ENCODE peak calls at places on chromosomes 4 and X, in seven cellular contexts. S, B, W, Z, P, U and E are unnamed samples.

GRCh38 chr4:141567326-141567915 is 69.0 kb upstream of the IL15 start:
- DNase-seq in B (no peak), U (no peak), S (no peak), P (no peak), Z (no peak), W (no peak), E (no peak)

GRCh38 chrX:93354651-93355050 is 318.7 kb downstream of the NAP1L3 start:
- DNase-seq in B (no peak), U (no peak), Z (no peak), W (no peak), S (no peak), P (no peak), E (no peak)

GRCh38 chrX:120790118-120790517 is 85.5 kb downstream of the CT47B1 start:
- DNase-seq in U (peak), B (peak), S (peak), P (no peak), W (peak), Z (no peak), E (peak)

GRCh38 chrX:40544343-40545250 is 36.2 kb upstream of the ATP6AP2 start:
- DNase-seq in P (no peak), U (peak), S (no peak), Z (no peak), B (peak), W (no peak), E (no peak)

GRCh38 chr4:74483226-74483911 is 38.4 kb downstream of the AREG start:
- DNase-seq in P (no peak), B (no peak), Z (no peak), S (no peak), W (no peak), U (no peak), E (no peak)

GRCh38 chrX:74420194-74421035 is 878 bp upstream of the SLC16A2 start:
- DNase-seq in P (peak), W (peak), S (no peak), U (no peak), B (no peak), Z (peak), E (peak)

GRCh38 chr4:5773271-5773555 is 62.2 kb downstream of the EVC start:
- DNase-seq in B (no peak), W (no peak), S (no peak), U (no peak), Z (no peak), P (peak), E (no peak)

GRCh38 chr4:3440979-3441500 is 728 bp upstream of the HGFAC start:
- DNase-seq in W (no peak), U (peak), Z (no peak), P (no peak), B (no peak), S (no peak), E (peak)

GRCh38 chr4:102678695-102679335 is 82.0 kb downstream of the MANBA start:
- DNase-seq in P (no peak), S (no peak), Z (no peak), W (no peak), U (no peak), B (no peak), E (no peak)

GRCh38 chr4:184540307-184540706 is 66.0 kb upstream of the IRF2 start:
- DNase-seq in S (no peak), B (no peak), U (no peak), Z (no peak), P (no peak), W (no peak), E (no peak)

GRCh38 chrX:45515262-45516215 is 314.9 kb upstream of the DIPK2B start:
- DNase-seq in W (peak), U (peak), P (no peak), Z (peak), S (peak), B (peak), E (peak)

GRCh38 chr4:84691170-84691691 is 108.3 kb downstream of the CDS1 start:
- DNase-seq in S (peak), P (no peak), Z (no peak), B (no peak), W (peak), U (peak), E (peak)

GRCh38 chr4:88359558-88359957 is 19.1 kb upstream of the HERC6 start:
- DNase-seq in Z (no peak), S (no peak), U (no peak), W (no peak), P (peak), B (no peak), E (no peak)

GRCh38 chr4:82561745-82562552 is at the start of gene TMEM150C:
- DNase-seq in P (peak), B (no peak), U (no peak), Z (peak), W (peak), S (no peak), E (peak)

GRCh38 chr4:133320576-133321170 is 171.6 kb downstream of the PCDH10 start:
- DNase-seq in P (no peak), S (peak), Z (no peak), U (peak), W (peak), B (peak), E (peak)

GRCh38 chr4:163863082-163863481 is 368.6 kb downstream of the TMA16 start:
- DNase-seq in B (no peak), U (no peak), Z (no peak), S (no peak), W (no peak), P (no peak), E (no peak)

GRCh38 chrX:30893206-30893605 is 4.2 kb upstream of the TAB3 start:
- DNase-seq in P (no peak), W (no peak), U (no peak), S (no peak), Z (no peak), B (no peak), E (no peak)

GRCh38 chr4:140309124-140309870 is 64.1 kb upstream of the SCOC start:
- DNase-seq in S (no peak), W (no peak), Z (peak), P (no peak), U (no peak), B (no peak), E (no peak)

GRCh38 chrX:39443240-39443639 is 642.0 kb downstream of the MID1IP1 start:
- DNase-seq in S (no peak), U (no peak), Z (no peak), B (no peak), W (no peak), P (no peak), E (no peak)

GRCh38 chrX:40077176-40077575 is 20.6 kb downstream of the BCOR start:
- DNase-seq in Z (no peak), W (no peak), B (no peak), P (no peak), U (no peak), S (no peak), E (no peak)

GRCh38 chr4:36399762-36400353 is 118.4 kb downstream of the DTHD1 start:
- DNase-seq in P (no peak), W (no peak), S (no peak), U (no peak), Z (peak), B (peak), E (peak)

GRCh38 chrX:40107291-40108083 is 9.7 kb upstream of the BCOR start:
- DNase-seq in U (no peak), Z (no peak), W (peak), P (peak), B (no peak), S (peak), E (peak)

GRCh38 chrX:47637546-47638195 is 7.9 kb upstream of the CFP start:
- DNase-seq in Z (peak), U (no peak), P (no peak), S (no peak), W (no peak), B (no peak), E (no peak)

GRCh38 chrX:84188320-84188834 is 378 bp upstream of the RPS6KA6 start:
- DNase-seq in Z (peak), W (peak), S (no peak), U (no peak), B (no peak), P (peak), E (no peak)

GRCh38 chrX:47191331-47191730 is 2.3 kb upstream of the UBA1 start:
- DNase-seq in B (no peak), W (no peak), Z (peak), U (no peak), P (peak), S (peak), E (peak)

GRCh38 chr4:132530846-132531245 is 618.2 kb upstream of the PCDH10 start:
- DNase-seq in S (no peak), U (no peak), Z (no peak), P (no peak), B (no peak), W (no peak), E (no peak)

GRCh38 chrX:107716045-107716684 is 59.4 kb downstream of the TSC22D3 start:
- DNase-seq in U (no peak), W (peak), P (no peak), S (no peak), Z (peak), B (no peak), E (peak)

GRCh38 chr4:30536231-30536630 is 183.9 kb upstream of the PCDH7 start:
- DNase-seq in S (no peak), U (no peak), P (no peak), B (no peak), W (no peak), Z (no peak), E (no peak)

GRCh38 chrX:24298191-24298590 is 15.7 kb downstream of the SUPT20HL2 start:
- DNase-seq in B (no peak), S (no peak), W (no peak), Z (no peak), P (no peak), U (no peak), E (no peak)

GRCh38 chr4:83272900-83273299 is 11.7 kb downstream of the COQ2 start:
- DNase-seq in S (no peak), B (no peak), P (no peak), Z (no peak), U (no peak), W (no peak), E (peak)

GRCh38 chrX:38262715-38263620 is 42.3 kb upstream of the SRPX start:
- DNase-seq in P (no peak), B (no peak), Z (no peak), U (no peak), W (no peak), S (no peak), E (no peak)

GRCh38 chrX:9928083-9928482 is 39.1 kb upstream of the CLDN34 start:
- DNase-seq in S (no peak), P (peak), U (no peak), Z (peak), B (no peak), W (no peak), E (no peak)

GRCh38 chrX:96372313-96373046 is 312.2 kb upstream of the DIAPH2 start:
- DNase-seq in S (peak), P (no peak), U (no peak), Z (no peak), W (peak), B (peak), E (peak)

GRCh38 chr4:183588169-183588675 is 70.8 kb downstream of the RWDD4 start:
- DNase-seq in P (no peak), B (no peak), U (no peak), S (no peak), W (no peak), Z (no peak), E (no peak)

GRCh38 chr4:15936495-15936894 is 2.0 kb downstream of the FGFBP1 start:
- DNase-seq in B (no peak), S (no peak), P (no peak), W (no peak), U (no peak), Z (no peak), E (no peak)

GRCh38 chrX:30488092-30488491 is 89.5 kb downstream of the TASL start:
- DNase-seq in B (no peak), P (no peak), Z (no peak), S (peak), U (no peak), W (peak), E (peak)

GRCh38 chr4:174538123-174538875 is 16.0 kb upstream of the HPGD start:
- DNase-seq in B (peak), Z (no peak), P (no peak), S (no peak), W (no peak), U (peak), E (no peak)

GRCh38 chrX:15566244-15566643 is 34.5 kb downstream of the ACE2 start:
- DNase-seq in B (no peak), U (no peak), P (no peak), S (no peak), Z (no peak), W (no peak), E (no peak)

GRCh38 chrX:15563056-15563455 is 37.7 kb downstream of the ACE2 start:
- DNase-seq in Z (no peak), U (no peak), S (no peak), W (no peak), P (no peak), B (no peak), E (no peak)

GRCh38 chrX:15567267-15567666 is 33.5 kb downstream of the ACE2 start:
- DNase-seq in W (no peak), U (no peak), P (no peak), S (no peak), Z (no peak), B (no peak), E (no peak)

GRCh38 chrX:15567886-15568616 is 32.7 kb downstream of the ACE2 start:
- DNase-seq in W (no peak), P (no peak), S (no peak), Z (no peak), U (no peak), B (peak), E (no peak)

GRCh38 chrX:15564981-15565579 is 35.7 kb downstream of the ACE2 start:
- DNase-seq in P (peak), U (peak), W (peak), B (peak), S (peak), Z (peak), E (peak)
- TF ChIP-seq MAX in P (no peak), U (no peak), W (no peak), B (no peak), S (no peak), Z (no peak), E (no peak)

DNA sequence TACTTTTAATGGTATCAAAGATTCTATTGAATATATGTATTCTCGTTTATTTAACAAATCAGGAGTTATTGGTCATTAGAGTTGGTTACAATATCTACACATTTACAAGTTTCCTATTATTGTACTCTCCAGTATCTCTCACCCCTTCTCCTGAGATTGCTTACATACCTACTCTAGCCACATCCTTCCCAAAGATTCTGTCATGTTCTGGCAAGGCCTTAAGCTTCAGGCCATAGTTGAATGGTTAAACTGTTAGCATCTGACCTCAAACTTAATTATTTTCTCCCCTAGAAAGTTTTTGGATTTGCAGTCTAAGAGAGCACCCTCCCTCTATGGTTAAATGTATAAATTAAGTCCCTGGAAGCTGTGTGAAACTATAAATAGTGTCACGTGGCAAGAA is 784.2 kb downstream of the GLUD2 start:
- DNase-seq in W (no peak), P (no peak), Z (no peak), U (no peak), S (no peak), B (no peak), E (no peak)
- TF ChIP-seq MAX in W (no peak), P (no peak), Z (no peak), U (no peak), S (no peak), B (no peak), E (no peak)

GRCh38 chrX:154051210-154051810 is 31.6 kb upstream of the IRAK1 start:
- DNase-seq in P (peak), U (peak), W (peak), Z (peak), B (peak), S (peak), E (peak)
- TF ChIP-seq MAX in P (no peak), U (no peak), W (no peak), Z (no peak), B (no peak), S (no peak), E (no peak)

DNA sequence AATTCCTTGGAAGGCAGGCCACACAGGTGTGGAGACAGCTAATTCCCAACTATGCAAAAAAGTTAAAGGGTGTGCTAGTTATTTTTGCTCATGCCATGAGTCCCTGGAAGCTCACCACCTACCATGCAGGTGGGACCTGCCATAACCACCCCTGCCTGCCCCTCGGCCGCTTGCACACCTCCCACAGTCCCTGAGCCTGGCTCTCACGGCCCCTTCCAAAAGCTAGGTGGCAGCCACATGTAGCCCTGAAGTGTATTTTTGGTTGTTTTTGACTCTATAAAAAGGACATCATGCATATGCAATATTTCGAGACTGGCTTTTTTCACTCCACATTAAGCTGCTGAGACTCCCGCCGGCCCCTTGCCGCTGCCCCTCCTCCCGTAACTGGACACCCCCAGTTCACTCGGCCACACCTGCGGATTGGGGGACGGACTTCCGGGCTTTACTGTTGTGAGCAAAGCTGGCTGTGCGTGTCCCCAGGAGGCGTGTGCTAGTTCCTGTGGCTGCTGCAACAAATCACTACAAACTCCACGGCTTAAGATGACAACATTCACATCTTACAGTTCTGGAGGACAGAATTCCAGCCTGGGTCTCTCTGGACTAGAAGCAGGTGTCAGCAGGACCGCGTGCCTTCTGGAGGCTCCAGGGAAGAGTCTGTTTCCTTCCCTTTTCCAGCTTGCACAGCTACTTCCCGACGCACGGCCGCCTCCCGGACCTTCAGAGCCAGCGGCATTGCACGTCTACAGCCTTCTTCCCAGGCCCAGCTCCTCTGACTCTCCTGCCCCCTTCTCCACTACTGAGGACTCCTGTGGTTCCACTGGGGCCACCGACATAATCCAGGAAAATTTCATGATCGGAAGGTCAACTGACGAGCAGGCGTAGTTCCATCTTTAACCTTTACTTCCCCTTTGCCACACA is 24.8 kb downstream of the ZFYVE28 start:
- DNase-seq in B (peak), Z (peak), W (no peak), P (peak), U (peak), S (no peak), E (no peak)
- TF ChIP-seq MAX in B (no peak), Z (peak), W (no peak), P (peak), U (no peak), S (no peak), E (no peak)

GRCh38 chr4:149910177-149910576 is 94.5 kb upstream of the IQCM start:
- DNase-seq in P (no peak), Z (no peak), W (no peak), U (no peak), S (no peak), B (no peak), E (no peak)
- TF ChIP-seq MAX in P (no peak), Z (no peak), W (no peak), U (no peak), S (no peak), B (no peak), E (no peak)

DNA sequence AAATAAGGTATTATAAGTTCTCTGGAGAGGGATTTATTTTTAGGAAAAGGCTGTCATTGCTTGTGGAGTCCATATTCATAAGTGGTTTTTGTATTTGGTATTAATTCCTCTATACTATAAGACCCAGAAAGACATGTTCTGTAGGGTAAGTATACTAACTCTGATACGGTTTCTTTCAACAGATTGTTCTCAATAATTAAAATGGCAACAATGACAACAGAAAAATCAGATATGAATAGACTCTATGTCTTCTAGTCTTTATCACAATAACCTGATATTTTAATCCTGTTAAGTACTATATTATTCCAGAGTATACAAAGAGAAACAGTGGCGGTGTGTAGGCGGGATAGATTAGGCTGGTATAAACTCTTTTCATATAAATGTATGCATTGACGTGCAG is 150.3 kb downstream of the TRIML1 start:
- DNase-seq in U (no peak), P (no peak), W (no peak), B (no peak), S (no peak), Z (no peak), E (no peak)
- TF ChIP-seq MAX in U (no peak), P (no peak), W (no peak), B (no peak), S (no peak), Z (no peak), E (no peak)